ENCODE peak calls at places on chromosomes 11 and 22, in eight cellular contexts. Q is activated T-helper 1 cell treated with anti-CD3 and anti-CD28 coated beads, Interleukin-12 subunit alpha, Interleukin-12 subunit beta, Interleukin-2, Interleukin-4 antibody, amounts not matched to agents 30 ng/mL and 10 ng/mL and 1 ng/mL, durations not matched to agents 14 hours and 24 hours and 36 hours; V is cardiac muscle cell; K is HAP-1; W is HFFc6; E is activated CD4-positive, alpha-beta T cell treated with anti-CD3 and anti-CD28 coated beads, Interleukin-2, amount 50 U/mL, for 1 hour; B is mesenchymal stem cell; D is foreskin keratinocyte. R is an unnamed sample.

GRCh38 chr22:49321477-49322055 is 506.1 kb downstream of the BRD1 start:
- DNase-seq in V (no peak), D (no peak), E (no peak), B (no peak), W (no peak), K (no peak), Q (no peak), R (no peak)

GRCh38 chr11:65498977-65499712 is at the start of gene MALAT1:
- DNase-seq in Q (peak), E (peak), B (peak), D (no peak), W (peak), V (peak), K (peak), R (peak)

GRCh38 chr22:35445933-35446332 is 46.0 kb downstream of the MCM5 start:
- DNase-seq in Q (no peak), V (peak), E (no peak), D (peak), B (peak), W (no peak), K (no peak), R (no peak)

GRCh38 chr11:44521148-44521547 is 44.3 kb upstream of the CD82 start:
- DNase-seq in D (no peak), K (no peak), Q (no peak), V (no peak), E (no peak), B (no peak), W (no peak), R (no peak)

GRCh38 chr11:832529-833113 is at the start of gene CD151:
- DNase-seq in E (no peak), B (peak), D (no peak), W (no peak), K (peak), Q (no peak), V (peak), R (no peak)

GRCh38 chr11:92866679-92867282 is 102.7 kb upstream of the MTNR1B start:
- DNase-seq in D (no peak), B (no peak), E (no peak), K (no peak), Q (no peak), W (no peak), V (no peak), R (no peak)

GRCh38 chr22:22461111-22461510 is 47.4 kb downstream of the ZNF280B start:
- DNase-seq in Q (no peak), D (no peak), B (no peak), V (no peak), K (no peak), W (no peak), E (no peak), R (no peak)

GRCh38 chr11:126702165-126702738 is 298.3 kb downstream of the KIRREL3 start:
- DNase-seq in D (no peak), B (no peak), Q (no peak), W (no peak), E (no peak), V (no peak), K (no peak), R (peak)

GRCh38 chr11:62004473-62004872 is 37.0 kb upstream of the FTH1 start:
- DNase-seq in D (no peak), K (no peak), B (peak), Q (no peak), W (no peak), V (peak), E (no peak), R (peak)

R was measured in pons.